ENCODE peak calls at places on chromosome 2, in eight cellular contexts. V, S, L, T, M, O, Z and G are unnamed samples.

GRCh38 chr2:219169950-219170654 is at the start of gene SLC23A3:
- DNase-seq in V (no peak), S (no peak), L (no peak), T (no peak), M (no peak), O (no peak), Z (no peak), G (no peak)

GRCh38 chr2:237256845-237257244 is 157.1 kb downstream of the COL6A3 start:
- DNase-seq in V (peak; percentile 88), S (peak; percentile 58), L (no peak), T (peak; percentile 53), M (no peak), O (no peak), Z (peak; percentile 37), G (no peak)

GRCh38 chr2:217360111-217360510 is 500.2 kb upstream of the TNP1 start:
- DNase-seq in V (no peak), S (no peak), L (no peak), T (no peak), M (no peak), O (peak; percentile 9), Z (no peak), G (no peak)

GRCh38 chr2:119710281-119710680 is 31.3 kb downstream of the TMEM177 start:
- DNase-seq in V (no peak), S (no peak), L (no peak), T (no peak), M (no peak), O (no peak), Z (no peak), G (no peak)

GRCh38 chr2:222291485-222291841 is 7.3 kb downstream of the PAX3 start:
- DNase-seq in V (no peak), S (no peak), L (no peak), T (no peak), M (no peak), O (no peak), Z (no peak), G (no peak)

GRCh38 chr2:143936758-143937562 is 583.0 kb downstream of the ZEB2 start:
- DNase-seq in V (no peak), S (peak; percentile 41), L (peak; percentile 33), T (no peak), M (no peak), O (peak; percentile 32), Z (peak; percentile 39), G (no peak)

GRCh38 chr2:1721706-1722483 is 22.4 kb downstream of the PXDN start:
- DNase-seq in V (peak; percentile 72), S (no peak), L (peak; percentile 72), T (peak; percentile 54), M (no peak), O (no peak), Z (peak; percentile 93), G (no peak)

GRCh38 chr2:104521247-104521646 is 332.7 kb upstream of the POU3F3 start:
- DNase-seq in V (no peak), S (no peak), L (no peak), T (no peak), M (no peak), O (no peak), Z (no peak), G (no peak)

GRCh38 chr2:71243548-71244301 is 16.8 kb upstream of the PAIP2B start:
- DNase-seq in V (no peak), S (peak; percentile 82), L (no peak), T (no peak), M (no peak), O (peak; percentile 41), Z (no peak), G (peak; percentile 35)

GRCh38 chr2:163347982-163348842 is 387.6 kb downstream of the FIGN start:
- DNase-seq in V (peak; percentile 31), S (peak; percentile 80), L (peak; percentile 80), T (no peak), M (no peak), O (peak; percentile 28), Z (peak; percentile 73), G (peak; percentile 33)

GRCh38 chr2:223041527-223042109 is 10.4 kb upstream of the KCNE4 start:
- DNase-seq in V (peak; percentile 95), S (peak; percentile 78), L (peak; percentile 87), T (peak; percentile 91), M (no peak), O (no peak), Z (peak; percentile 94), G (no peak)

GRCh38 chr2:26655611-26656195 is 14.5 kb upstream of the CIB4 start:
- DNase-seq in V (no peak), S (no peak), L (no peak), T (no peak), M (no peak), O (no peak), Z (no peak), G (no peak)

GRCh38 chr2:211591456-211591855 is 947.1 kb downstream of the ERBB4 start:
- DNase-seq in V (no peak), S (no peak), L (no peak), T (no peak), M (no peak), O (no peak), Z (no peak), G (no peak)

GRCh38 chr2:126808929-126809328 is 89.8 kb upstream of the TEX51 start:
- DNase-seq in V (no peak), S (no peak), L (no peak), T (peak; percentile 46), M (no peak), O (no peak), Z (no peak), G (no peak)

GRCh38 chr2:10407432-10407831 is 40.7 kb downstream of the ODC1 start:
- DNase-seq in V (no peak), S (no peak), L (no peak), T (no peak), M (no peak), O (no peak), Z (no peak), G (no peak)

GRCh38 chr2:220956429-220956828 is 615.7 kb downstream of the EPHA4 start:
- DNase-seq in V (no peak), S (no peak), L (no peak), T (no peak), M (no peak), O (no peak), Z (no peak), G (no peak)

GRCh38 chr2:200138386-200139184 is 167.9 kb upstream of the SPATS2L start:
- DNase-seq in V (no peak), S (no peak), L (no peak), T (no peak), M (no peak), O (no peak), Z (no peak), G (no peak)

GRCh38 chr2:60961457-60961856 is 56.1 kb upstream of the PEX13 start:
- DNase-seq in V (peak; percentile 52), S (no peak), L (no peak), T (peak; percentile 13), M (no peak), O (no peak), Z (peak; percentile 96), G (no peak)

GRCh38 chr2:176164184-176164802 is 7.2 kb downstream of the HOXD3 start:
- DNase-seq in V (no peak), S (no peak), L (no peak), T (no peak), M (no peak), O (no peak), Z (no peak), G (no peak)

GRCh38 chr2:88885679-88886402 is 194.4 kb downstream of the RPIA start:
- DNase-seq in V (no peak), S (no peak), L (no peak), T (no peak), M (no peak), O (no peak), Z (no peak), G (no peak)

GRCh38 chr2:26942543-26943295 is 27.7 kb upstream of the MAPRE3 start:
- DNase-seq in V (peak; percentile 9), S (peak; percentile 70), L (peak; percentile 46), T (peak; percentile 50), M (peak; percentile 26), O (peak; percentile 70), Z (peak; percentile 67), G (peak; percentile 80)

GRCh38 chr2:675982-676646 is 1.1 kb downstream of the TMEM18 start:
- DNase-seq in V (peak; percentile 63), S (peak; percentile 51), L (peak; percentile 51), T (peak; percentile 74), M (no peak), O (no peak), Z (peak; percentile 96), G (peak; percentile 57)

GRCh38 chr2:69618362-69618761 is 25.2 kb downstream of the AAK1 start:
- DNase-seq in V (peak; percentile 16), S (no peak), L (no peak), T (no peak), M (no peak), O (no peak), Z (no peak), G (no peak)

GRCh38 chr2:170202437-170202836 is 24.5 kb downstream of the MYO3B start:
- DNase-seq in V (no peak), S (no peak), L (no peak), T (no peak), M (no peak), O (no peak), Z (no peak), G (no peak)

GRCh38 chr2:20496069-20496468 is 49.2 kb downstream of the RHOB start:
- DNase-seq in V (peak; percentile 71), S (no peak), L (peak; percentile 66), T (no peak), M (no peak), O (no peak), Z (peak; percentile 83), G (no peak)

GRCh38 chr2:29317077-29317517 is 201.9 kb downstream of the CLIP4 start:
- DNase-seq in V (peak; percentile 27), S (no peak), L (no peak), T (peak; percentile 73), M (no peak), O (no peak), Z (peak; percentile 57), G (peak; percentile 78)

GRCh38 chr2:219441451-219442205 is 7.0 kb downstream of the SPEG start:
- DNase-seq in V (no peak), S (peak; percentile 66), L (peak; percentile 85), T (no peak), M (no peak), O (no peak), Z (peak; percentile 44), G (no peak)

GRCh38 chr2:196018037-196018436 is 50.6 kb downstream of the DNAH7 start:
- DNase-seq in V (no peak), S (no peak), L (no peak), T (no peak), M (no peak), O (no peak), Z (no peak), G (no peak)

GRCh38 chr2:191041418-191042161 is 27.6 kb upstream of the STAT1 start:
- DNase-seq in V (no peak), S (no peak), L (no peak), T (peak; percentile 69), M (no peak), O (no peak), Z (peak; percentile 56), G (no peak)

GRCh38 chr2:72263043-72263780 is 115.5 kb upstream of the CYP26B1 start:
- DNase-seq in V (no peak), S (no peak), L (no peak), T (no peak), M (no peak), O (no peak), Z (no peak), G (no peak)